ENCODE peak calls at places on chromosomes 5 and 9, in eight cellular contexts. One of them, this sample, is unnamed.

GRCh38 chr9:135363556-135363955 is 116.0 kb upstream of the PPP1R26 start:
- DNase-seq in NB4: no peak
- DNase-seq in cardiac fibroblast: no peak
- DNase-seq in HCT116: no peak
- DNase-seq in cardiac muscle cell: no peak
- DNase-seq in heart right ventricle: no peak
- DNase-seq in uterus: no peak
- DNase-seq in keratinocyte: no peak
- DNase-seq in this sample: no peak

GRCh38 chr9:21552244-21552825 is 70.2 kb upstream of the IFNE start:
- DNase-seq in NB4: no peak
- DNase-seq in cardiac fibroblast: no peak
- DNase-seq in HCT116: no peak
- DNase-seq in cardiac muscle cell: peak; percentile 10
- DNase-seq in heart right ventricle: no peak
- DNase-seq in uterus: no peak
- DNase-seq in keratinocyte: no peak
- DNase-seq in this sample: no peak

GRCh38 chr5:63963080-63963735 is 963 bp upstream of the HTR1A start:
- DNase-seq in NB4: peak; percentile 72
- DNase-seq in cardiac fibroblast: peak; percentile 85
- DNase-seq in HCT116: peak; percentile 19
- DNase-seq in cardiac muscle cell: peak; percentile 82
- DNase-seq in heart right ventricle: peak; percentile 48
- DNase-seq in uterus: no peak
- DNase-seq in keratinocyte: peak; percentile 5
- DNase-seq in this sample: peak; percentile 75

GRCh38 chr5:91150189-91150588 is 232.9 kb downstream of the ARRDC3 start:
- DNase-seq in NB4: no peak
- DNase-seq in cardiac fibroblast: no peak
- DNase-seq in HCT116: peak; percentile 7
- DNase-seq in cardiac muscle cell: no peak
- DNase-seq in heart right ventricle: no peak
- DNase-seq in uterus: no peak
- DNase-seq in keratinocyte: no peak
- DNase-seq in this sample: no peak

GRCh38 chr5:170184007-170184687 is 48.6 kb upstream of the C5orf58 start:
- DNase-seq in NB4: peak; percentile 60
- DNase-seq in cardiac fibroblast: peak; percentile 65
- DNase-seq in HCT116: peak; percentile 47
- DNase-seq in cardiac muscle cell: peak; percentile 68
- DNase-seq in heart right ventricle: peak; percentile 42
- DNase-seq in uterus: peak; percentile 18
- DNase-seq in keratinocyte: peak; percentile 9
- DNase-seq in this sample: peak; percentile 62

GRCh38 chr9:15377625-15378252 is 44.9 kb upstream of the SNAPC3 start:
- DNase-seq in NB4: peak; percentile 12
- DNase-seq in cardiac fibroblast: no peak
- DNase-seq in HCT116: no peak
- DNase-seq in cardiac muscle cell: peak; percentile 48
- DNase-seq in heart right ventricle: no peak
- DNase-seq in uterus: no peak
- DNase-seq in keratinocyte: no peak
- DNase-seq in this sample: no peak

GRCh38 chr5:9201761-9202160 is 344.1 kb downstream of the SEMA5A start:
- DNase-seq in NB4: no peak
- DNase-seq in cardiac fibroblast: no peak
- DNase-seq in HCT116: no peak
- DNase-seq in cardiac muscle cell: no peak
- DNase-seq in heart right ventricle: no peak
- DNase-seq in uterus: no peak
- DNase-seq in keratinocyte: no peak
- DNase-seq in this sample: no peak

GRCh38 chr5:175694371-175695160 is 36.7 kb downstream of the HRH2 start:
- DNase-seq in NB4: peak; percentile 83
- DNase-seq in cardiac fibroblast: no peak
- DNase-seq in HCT116: no peak
- DNase-seq in cardiac muscle cell: no peak
- DNase-seq in heart right ventricle: no peak
- DNase-seq in uterus: no peak
- DNase-seq in keratinocyte: no peak
- DNase-seq in this sample: no peak

GRCh38 chr5:107671742-107672211 is 1.0 kb upstream of the EFNA5 start:
- DNase-seq in NB4: peak; percentile 4
- DNase-seq in cardiac fibroblast: peak; percentile 73
- DNase-seq in HCT116: peak; percentile 47
- DNase-seq in cardiac muscle cell: peak; percentile 61
- DNase-seq in heart right ventricle: no peak
- DNase-seq in uterus: no peak
- DNase-seq in keratinocyte: no peak
- DNase-seq in this sample: no peak

GRCh38 chr5:54534306-54534705 is 16.7 kb downstream of the SNX18 start:
- DNase-seq in NB4: no peak
- DNase-seq in cardiac fibroblast: no peak
- DNase-seq in HCT116: no peak
- DNase-seq in cardiac muscle cell: no peak
- DNase-seq in heart right ventricle: no peak
- DNase-seq in uterus: no peak
- DNase-seq in keratinocyte: no peak
- DNase-seq in this sample: no peak

GRCh38 chr9:15422355-15423327 is at the start of gene SNAPC3:
- DNase-seq in NB4: peak; percentile 100
- DNase-seq in cardiac fibroblast: peak; percentile 95
- DNase-seq in HCT116: peak; percentile 83
- DNase-seq in cardiac muscle cell: peak; percentile 97
- DNase-seq in heart right ventricle: peak; percentile 93
- DNase-seq in uterus: peak; percentile 92
- DNase-seq in keratinocyte: peak; percentile 41
- DNase-seq in this sample: peak; percentile 97

GRCh38 chr9:34579097-34579818 is 10.3 kb downstream of the CNTFR start:
- DNase-seq in NB4: no peak
- DNase-seq in cardiac fibroblast: no peak
- DNase-seq in HCT116: no peak
- DNase-seq in cardiac muscle cell: no peak
- DNase-seq in heart right ventricle: no peak
- DNase-seq in uterus: no peak
- DNase-seq in keratinocyte: no peak
- DNase-seq in this sample: no peak

GRCh38 chr9:101840694-101841188 is 102.3 kb upstream of the GRIN3A start:
- DNase-seq in NB4: no peak
- DNase-seq in cardiac fibroblast: no peak
- DNase-seq in HCT116: no peak
- DNase-seq in cardiac muscle cell: no peak
- DNase-seq in heart right ventricle: no peak
- DNase-seq in uterus: no peak
- DNase-seq in keratinocyte: no peak
- DNase-seq in this sample: no peak

DNA sequence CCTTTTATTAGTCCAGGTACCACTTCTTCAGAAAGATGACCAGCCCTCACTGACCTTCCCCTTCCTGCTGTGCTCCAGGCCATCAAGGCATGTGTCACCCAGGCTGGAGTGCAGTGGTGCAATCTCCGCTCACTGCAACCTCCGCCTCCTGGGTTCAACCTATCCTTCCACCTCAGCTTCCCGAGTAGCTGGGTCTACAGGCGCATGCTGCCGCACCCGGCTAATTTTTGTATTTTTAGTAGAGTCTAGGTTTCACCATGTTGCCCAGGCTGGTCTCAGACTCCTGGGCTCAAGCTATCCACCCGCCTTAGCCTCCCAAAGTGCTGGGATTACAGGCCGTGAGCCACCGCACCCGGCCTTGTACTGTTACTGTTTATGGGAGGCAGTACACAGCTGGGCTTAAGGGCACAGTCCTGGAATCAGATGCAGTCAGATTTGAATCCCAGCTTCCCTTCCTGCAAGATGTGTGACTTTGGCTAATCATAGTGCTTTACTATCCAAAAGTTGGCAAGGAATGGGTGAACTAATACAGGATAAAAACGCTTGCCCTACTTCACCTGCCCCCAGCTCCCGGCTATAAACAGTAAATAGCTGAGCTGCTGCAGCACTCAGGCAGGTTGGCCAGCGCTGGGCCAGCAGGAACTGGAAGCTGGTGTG is 483 bp upstream of the EIF4EBP3 start:
- DNase-seq in NB4: peak; percentile 28
- DNase-seq in cardiac fibroblast: peak; percentile 12
- DNase-seq in HCT116: no peak
- DNase-seq in cardiac muscle cell: no peak
- DNase-seq in heart right ventricle: no peak
- DNase-seq in uterus: no peak
- DNase-seq in keratinocyte: no peak
- DNase-seq in this sample: no peak
- H3K4me3 ChIP-seq in NB4: peak overlapping the region; percentile 13
- H3K4me3 ChIP-seq in cardiac fibroblast: no peak overlapping the region
- H3K4me3 ChIP-seq in HCT116: no peak overlapping the region
- H3K4me3 ChIP-seq in cardiac muscle cell: peak overlapping the region; percentile 25
- H3K4me3 ChIP-seq in heart right ventricle: peak overlapping the region; percentile 43
- H3K4me3 ChIP-seq in uterus: peak overlapping the region; percentile 58
- H3K4me3 ChIP-seq in keratinocyte: peak overlapping the region; percentile 58
- H3K4me3 ChIP-seq in this sample: peak overlapping the region; percentile 55

DNA sequence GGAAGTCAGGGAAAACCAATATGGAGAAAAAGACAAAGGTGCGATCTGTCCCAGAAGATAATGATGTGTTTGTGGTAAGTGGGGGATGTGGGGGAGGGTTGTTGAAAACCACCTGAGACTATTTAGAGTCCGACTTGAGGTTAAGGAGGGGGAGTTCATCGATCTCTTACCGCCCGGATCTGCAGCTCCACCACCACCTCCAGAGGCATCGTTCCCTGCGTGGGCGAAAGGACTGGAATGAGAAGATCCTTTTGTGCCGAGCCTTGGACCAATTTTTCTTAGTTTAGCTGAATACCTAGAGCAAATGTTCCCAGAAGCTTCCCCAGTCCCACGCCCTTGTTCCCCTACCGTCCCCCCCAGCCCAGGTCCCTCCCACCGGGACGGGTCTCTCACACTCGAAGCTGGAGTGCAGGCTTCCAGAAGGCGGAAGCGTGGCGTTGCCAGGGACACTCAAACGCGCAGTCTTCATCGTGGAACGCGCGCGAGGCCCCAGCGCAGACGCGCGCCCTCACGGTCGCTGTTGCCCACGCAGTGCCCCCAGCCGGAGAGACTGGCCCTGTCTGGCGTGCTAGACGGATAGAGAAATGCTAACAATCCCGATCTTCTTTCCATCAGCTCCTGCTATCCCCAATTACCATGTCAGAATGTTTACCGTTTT is at the start of gene SPATA6L:
- DNase-seq in NB4: peak; percentile 76
- DNase-seq in cardiac fibroblast: peak; percentile 54
- DNase-seq in HCT116: no peak
- DNase-seq in cardiac muscle cell: peak; percentile 66
- DNase-seq in heart right ventricle: peak; percentile 68
- DNase-seq in uterus: peak; percentile 73
- DNase-seq in keratinocyte: no peak
- DNase-seq in this sample: peak; percentile 59
- TF ChIP-seq CTCF in NB4: peak; percentile 21
- TF ChIP-seq CTCF in cardiac fibroblast: no peak
- TF ChIP-seq CTCF in HCT116: no peak
- TF ChIP-seq CTCF in cardiac muscle cell: peak; percentile 35
- TF ChIP-seq CTCF in heart right ventricle: no peak
- TF ChIP-seq CTCF in uterus: no peak
- TF ChIP-seq CTCF in keratinocyte: no peak
- TF ChIP-seq CTCF in this sample: no peak

GRCh38 chr5:72070519-72070918 is 36.8 kb upstream of the MAP1B start:
- DNase-seq in NB4: no peak
- DNase-seq in cardiac fibroblast: no peak
- DNase-seq in HCT116: no peak
- DNase-seq in cardiac muscle cell: no peak
- DNase-seq in heart right ventricle: no peak
- DNase-seq in uterus: no peak
- DNase-seq in keratinocyte: no peak
- DNase-seq in this sample: no peak

GRCh38 chr5:72077390-72077789 is 29.9 kb upstream of the MAP1B start:
- DNase-seq in NB4: no peak
- DNase-seq in cardiac fibroblast: no peak
- DNase-seq in HCT116: no peak
- DNase-seq in cardiac muscle cell: no peak
- DNase-seq in heart right ventricle: no peak
- DNase-seq in uterus: no peak
- DNase-seq in keratinocyte: no peak
- DNase-seq in this sample: no peak

GRCh38 chr5:72076901-72077300 is 30.4 kb upstream of the MAP1B start:
- DNase-seq in NB4: no peak
- DNase-seq in cardiac fibroblast: no peak
- DNase-seq in HCT116: no peak
- DNase-seq in cardiac muscle cell: no peak
- DNase-seq in heart right ventricle: no peak
- DNase-seq in uterus: no peak
- DNase-seq in keratinocyte: no peak
- DNase-seq in this sample: no peak

GRCh38 chr5:72071906-72072305 is 35.4 kb upstream of the MAP1B start:
- DNase-seq in NB4: no peak
- DNase-seq in cardiac fibroblast: no peak
- DNase-seq in HCT116: no peak
- DNase-seq in cardiac muscle cell: no peak
- DNase-seq in heart right ventricle: no peak
- DNase-seq in uterus: no peak
- DNase-seq in keratinocyte: no peak
- DNase-seq in this sample: no peak

GRCh38 chr5:72074238-72074637 is 33.0 kb upstream of the MAP1B start:
- DNase-seq in NB4: no peak
- DNase-seq in cardiac fibroblast: no peak
- DNase-seq in HCT116: no peak
- DNase-seq in cardiac muscle cell: no peak
- DNase-seq in heart right ventricle: no peak
- DNase-seq in uterus: no peak
- DNase-seq in keratinocyte: no peak
- DNase-seq in this sample: no peak
- H3K4me3 ChIP-seq in NB4: no peak overlapping the region
- H3K4me3 ChIP-seq in cardiac fibroblast: no peak overlapping the region
- H3K4me3 ChIP-seq in HCT116: no peak overlapping the region
- H3K4me3 ChIP-seq in cardiac muscle cell: no peak overlapping the region
- H3K4me3 ChIP-seq in heart right ventricle: no peak overlapping the region
- H3K4me3 ChIP-seq in uterus: no peak overlapping the region
- H3K4me3 ChIP-seq in keratinocyte: no peak overlapping the region
- H3K4me3 ChIP-seq in this sample: no peak overlapping the region

GRCh38 chr5:154543380-154543779 is 65.4 kb upstream of the HAND1 start:
- DNase-seq in NB4: no peak
- DNase-seq in cardiac fibroblast: peak; percentile 52
- DNase-seq in HCT116: no peak
- DNase-seq in cardiac muscle cell: peak; percentile 39
- DNase-seq in heart right ventricle: no peak
- DNase-seq in uterus: no peak
- DNase-seq in keratinocyte: no peak
- DNase-seq in this sample: peak; percentile 43

GRCh38 chr5:154540600-154540999 is 62.6 kb upstream of the HAND1 start:
- DNase-seq in NB4: no peak
- DNase-seq in cardiac fibroblast: no peak
- DNase-seq in HCT116: no peak
- DNase-seq in cardiac muscle cell: no peak
- DNase-seq in heart right ventricle: no peak
- DNase-seq in uterus: no peak
- DNase-seq in keratinocyte: no peak
- DNase-seq in this sample: no peak

GRCh38 chr5:154542581-154542980 is 64.6 kb upstream of the HAND1 start:
- DNase-seq in NB4: no peak
- DNase-seq in cardiac fibroblast: no peak
- DNase-seq in HCT116: no peak
- DNase-seq in cardiac muscle cell: no peak
- DNase-seq in heart right ventricle: no peak
- DNase-seq in uterus: no peak
- DNase-seq in keratinocyte: no peak
- DNase-seq in this sample: no peak

GRCh38 chr5:154542000-154542399 is 64.0 kb upstream of the HAND1 start:
- DNase-seq in NB4: no peak
- DNase-seq in cardiac fibroblast: no peak
- DNase-seq in HCT116: no peak
- DNase-seq in cardiac muscle cell: no peak
- DNase-seq in heart right ventricle: no peak
- DNase-seq in uterus: no peak
- DNase-seq in keratinocyte: no peak
- DNase-seq in this sample: no peak

GRCh38 chr5:154541553-154541952 is 63.5 kb upstream of the HAND1 start:
- DNase-seq in NB4: no peak
- DNase-seq in cardiac fibroblast: no peak
- DNase-seq in HCT116: peak; percentile 8
- DNase-seq in cardiac muscle cell: no peak
- DNase-seq in heart right ventricle: no peak
- DNase-seq in uterus: no peak
- DNase-seq in keratinocyte: no peak
- DNase-seq in this sample: peak; percentile 48
- TF ChIP-seq CTCF in NB4: no peak
- TF ChIP-seq CTCF in cardiac fibroblast: no peak
- TF ChIP-seq CTCF in HCT116: peak; percentile 72
- TF ChIP-seq CTCF in cardiac muscle cell: no peak
- TF ChIP-seq CTCF in heart right ventricle: no peak
- TF ChIP-seq CTCF in uterus: no peak
- TF ChIP-seq CTCF in keratinocyte: no peak
- TF ChIP-seq CTCF in this sample: peak; percentile 53

This sample was measured in GM12865.